ENCODE peak calls at places on chromosomes 6 and 20, in four cellular contexts. M is GM23248, V is uterus, J is A549. Y is an unnamed sample.

GRCh38 chr6:45665859-45666258 is 288.1 kb upstream of the SUPT3H start:
- DNase-seq in V (no peak), J (no peak), M (no peak), Y (no peak)

GRCh38 chr20:48098866-48099265 is 313.6 kb upstream of the SULF2 start:
- DNase-seq in V (no peak), M (no peak), J (no peak), Y (no peak)

GRCh38 chr6:38306915-38307314 is 332.8 kb downstream of the BTBD9 start:
- DNase-seq in J (no peak), M (no peak), V (no peak), Y (no peak)

GRCh38 chr20:53382263-53382844 is 211.3 kb downstream of the ZNF217 start:
- DNase-seq in V (no peak), J (no peak), M (no peak), Y (no peak)

GRCh38 chr6:32832535-32832934 is 6.0 kb downstream of the TAP2 start:
- DNase-seq in M (no peak), V (no peak), J (no peak), Y (no peak)

GRCh38 chr6:70299456-70299855 is 3.4 kb downstream of the COL9A1 start:
- DNase-seq in J (no peak), V (no peak), M (peak), Y (no peak)

GRCh38 chr6:98469146-98469545 is 365.2 kb upstream of the POU3F2 start:
- DNase-seq in V (no peak), M (no peak), J (no peak), Y (no peak)

GRCh38 chr6:45959534-45960195 is 56.0 kb downstream of the CLIC5 start:
- DNase-seq in M (peak), V (no peak), J (no peak), Y (no peak)

GRCh38 chr6:164013480-164014208 is 599.1 kb downstream of the QKI start:
- DNase-seq in J (no peak), V (no peak), M (no peak), Y (no peak)

GRCh38 chr6:75818061-75818855 is 69.2 kb downstream of the MYO6 start:
- DNase-seq in V (no peak), M (peak), J (no peak), Y (no peak)